ENCODE peak calls at places on chromosomes 1 and 21, in seven cellular contexts. O, G, J, Y, X, B and U are unnamed samples.

GRCh38 chr1:82225407-82226197 is 424.9 kb downstream of the ADGRL2 start:
- DNase-seq in B (peak; percentile 77), Y (no peak), O (no peak), X (no peak), G (peak; percentile 43), J (no peak), U (no peak)

GRCh38 chr21:33099131-33099530 is 29.2 kb downstream of the OLIG1 start:
- DNase-seq in J (no peak), Y (no peak), B (no peak), O (no peak), G (no peak), X (no peak), U (no peak)

GRCh38 chr1:36752891-36753361 is 270.2 kb upstream of the CSF3R start:
- DNase-seq in X (no peak), J (no peak), B (no peak), Y (peak; percentile 12), G (no peak), O (no peak), U (no peak)

GRCh38 chr1:41799723-41800122 is 119.0 kb downstream of the HIVEP3 start:
- DNase-seq in Y (no peak), G (no peak), X (no peak), B (no peak), J (no peak), O (no peak), U (no peak)

GRCh38 chr21:9741343-9741742 is 780.0 kb upstream of the TPTE start:
- DNase-seq in O (no peak), X (no peak), Y (no peak), B (no peak), J (no peak), G (no peak), U (no peak)

GRCh38 chr1:67957026-67957425 is 93.4 kb downstream of the DIRAS3 start:
- DNase-seq in B (peak; percentile 68), O (no peak), J (no peak), X (no peak), G (no peak), Y (no peak), U (no peak)

GRCh38 chr1:203200916-203201315 is 14.4 kb upstream of the CHI3L1 start:
- DNase-seq in Y (no peak), J (no peak), G (no peak), O (no peak), X (no peak), B (no peak), U (no peak)

GRCh38 chr21:35048183-35048601 is 910 bp downstream of the RUNX1 start:
- DNase-seq in Y (no peak), G (peak; percentile 61), J (peak; percentile 82), B (peak; percentile 58), O (no peak), X (no peak), U (no peak)

GRCh38 chr21:33985117-33986050 is 69.8 kb upstream of the ATP5PO start:
- DNase-seq in O (no peak), X (no peak), J (no peak), G (no peak), B (no peak), Y (no peak), U (no peak)

GRCh38 chr1:241423541-241424479 is 66.8 kb upstream of the RGS7 start:
- DNase-seq in J (no peak), G (no peak), X (no peak), B (peak; percentile 56), O (no peak), Y (no peak), U (peak; percentile 83)

GRCh38 chr1:44807364-44808062 is 362 bp upstream of the DYNLT4 start:
- DNase-seq in G (peak; percentile 100), Y (peak; percentile 98), X (peak; percentile 98), O (peak; percentile 90), J (peak; percentile 99), B (peak; percentile 99), U (peak; percentile 86)

GRCh38 chr1:20184481-20184900 is 1.4 kb upstream of the UBXN10 start:
- DNase-seq in B (no peak), O (no peak), G (no peak), X (no peak), J (no peak), Y (peak; percentile 49), U (no peak)

GRCh38 chr1:20183876-20184275 is 2.0 kb upstream of the UBXN10 start:
- DNase-seq in X (no peak), Y (peak; percentile 35), B (no peak), O (no peak), G (no peak), J (no peak), U (no peak)

GRCh38 chr1:20185834-20186782 is at the start of the genes PLA2G2C and UBXN10:
- DNase-seq in Y (peak; percentile 13), B (peak; percentile 4), G (peak; percentile 61), J (no peak), X (peak; percentile 87), O (peak; percentile 14), U (peak; percentile 91)

GRCh38 chr1:20187103-20187812 is 940 bp upstream of the PLA2G2C start:
- DNase-seq in O (no peak), Y (no peak), B (no peak), J (no peak), X (peak; percentile 83), G (no peak), U (no peak)

DNA sequence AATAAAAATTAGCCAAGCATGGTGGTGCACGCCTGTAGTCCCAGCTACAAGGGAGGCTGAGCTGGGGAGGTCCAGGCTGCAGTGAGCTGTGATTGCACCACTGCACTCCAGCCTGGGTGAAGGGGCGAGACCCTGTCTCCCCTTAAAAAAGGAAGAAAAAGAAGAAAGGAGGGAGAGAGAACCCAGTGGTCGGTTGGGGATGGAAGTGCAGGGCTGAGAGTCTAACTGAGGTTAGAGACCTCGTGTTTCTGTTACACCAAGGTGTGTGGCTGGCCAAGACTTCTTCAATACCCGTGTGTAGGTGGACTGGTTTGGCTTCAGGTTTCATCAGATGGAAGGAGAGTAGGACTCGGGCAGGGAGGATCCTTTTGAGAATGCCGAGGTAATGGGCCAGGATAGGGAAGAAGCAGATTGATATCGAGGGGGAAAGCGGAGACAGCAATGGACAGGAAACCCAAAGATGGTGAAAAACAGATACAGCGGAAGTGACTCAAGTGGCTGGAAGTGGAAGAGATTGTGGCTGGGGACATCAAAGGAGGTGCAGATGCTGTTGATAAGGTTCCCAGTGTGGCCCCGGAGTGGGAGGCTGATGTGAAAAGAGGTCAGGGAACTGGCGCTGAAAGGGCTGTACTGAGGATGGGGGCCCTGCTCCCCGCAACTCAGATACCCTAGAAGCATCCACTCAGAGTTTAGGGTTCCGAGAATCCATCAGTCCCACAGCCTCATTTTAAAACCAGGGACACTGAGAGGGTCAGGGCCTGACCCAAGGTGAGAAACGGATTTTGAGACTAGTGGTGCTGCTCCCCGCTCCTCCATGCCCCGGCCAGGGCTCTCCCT is 681 bp upstream of the UBXN10 start:
- DNase-seq in X (no peak), O (peak; percentile 50), Y (no peak), B (no peak), G (no peak), J (no peak), U (no peak)
- H3K4me3 ChIP-seq in X (peak overlapping the region; percentile 45), O (peak overlapping the region; percentile 66), Y (no peak overlapping the region), B (no peak overlapping the region), G (no peak overlapping the region), J (no peak overlapping the region), U (peak overlapping the region; percentile 61)

DNA sequence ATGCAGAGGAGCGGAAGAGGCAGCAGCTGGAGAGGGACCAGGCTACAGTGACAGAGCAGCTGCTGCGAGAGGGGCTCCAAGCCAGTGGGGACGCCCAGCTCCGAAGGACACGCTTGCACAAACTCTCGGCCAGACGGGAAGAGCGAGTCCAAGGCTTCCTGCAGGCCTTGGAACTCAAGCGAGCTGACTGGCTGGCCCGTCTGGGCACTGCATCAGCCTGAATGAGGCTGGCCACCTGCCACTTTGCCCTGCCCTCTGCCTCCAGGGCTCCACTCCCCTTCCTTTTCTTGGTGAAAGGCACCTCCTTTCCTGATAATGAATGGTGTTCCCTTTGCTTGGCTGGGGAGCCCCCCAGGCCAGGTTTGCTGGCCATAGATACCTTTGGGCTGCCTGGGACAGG is 3.3 kb upstream of the HMGN2 start:
- DNase-seq in Y (no peak), X (peak; percentile 74), J (no peak), B (no peak), G (no peak), O (no peak), U (no peak)
- H3K36me3 ChIP-seq in Y (peaks cover 12% of the 10 kb centered on the region), X (peaks cover 12% of the 10 kb centered on the region), J (peaks cover 70% of the 10 kb centered on the region), B (peaks cover 61% of the 10 kb centered on the region), G (no peaks in the 10 kb centered on the region), O (peaks cover 33% of the 10 kb centered on the region), U (peaks cover 25% of the 10 kb centered on the region)

GRCh38 chr1:174118726-174119125 is 40.6 kb upstream of the RABGAP1L start:
- DNase-seq in B (no peak), J (no peak), X (no peak), Y (no peak), G (no peak), O (no peak), U (no peak)
- H3K27me3 ChIP-seq in B (no peaks in the 10 kb centered on the region), J (no peaks in the 10 kb centered on the region), X (no peaks in the 10 kb centered on the region), Y (no peaks in the 10 kb centered on the region), G (no peaks in the 10 kb centered on the region), O (no peaks in the 10 kb centered on the region), U (no peaks in the 10 kb centered on the region)

GRCh38 chr1:242522304-242522945 is 2.1 kb downstream of the PLD5 start:
- DNase-seq in O (no peak), B (no peak), Y (no peak), J (no peak), X (no peak), G (no peak), U (no peak)

GRCh38 chr1:242525360-242525722 is 844 bp upstream of the PLD5 start:
- DNase-seq in B (no peak), Y (no peak), O (no peak), J (no peak), G (no peak), X (no peak), U (peak; percentile 25)

GRCh38 chr1:242523968-242524570 is 428 bp downstream of the PLD5 start:
- DNase-seq in B (peak; percentile 40), G (peak; percentile 51), O (no peak), Y (no peak), J (peak; percentile 47), X (no peak), U (peak; percentile 94)

GRCh38 chr1:242524571-242525359 is at the start of gene PLD5:
- DNase-seq in B (no peak), G (peak; percentile 43), J (no peak), Y (no peak), O (no peak), X (no peak), U (peak; percentile 83)

GRCh38 chr1:242523282-242523967 is 1.1 kb downstream of the PLD5 start:
- DNase-seq in B (no peak), J (no peak), G (no peak), Y (no peak), X (no peak), O (no peak), U (peak; percentile 72)
- H3K4me3 ChIP-seq in B (peak overlapping the region; percentile 69), J (no peak overlapping the region), G (peak overlapping the region; percentile 74), Y (no peak overlapping the region), X (peak overlapping the region; percentile 11), O (no peak overlapping the region), U (peak overlapping the region; percentile 76)

GRCh38 chr1:12402159-12402673 is 172.4 kb downstream of the VPS13D start:
- DNase-seq in B (no peak), J (no peak), O (no peak), G (no peak), X (no peak), Y (peak; percentile 91), U (no peak)
- H3K36me3 ChIP-seq in B (peaks cover 37% of the 10 kb centered on the region), J (peaks cover 19% of the 10 kb centered on the region), O (peaks cover 44% of the 10 kb centered on the region), G (peaks cover 3% of the 10 kb centered on the region), X (no peaks in the 10 kb centered on the region), Y (peaks cover 5% of the 10 kb centered on the region), U (no peaks in the 10 kb centered on the region)

DNA sequence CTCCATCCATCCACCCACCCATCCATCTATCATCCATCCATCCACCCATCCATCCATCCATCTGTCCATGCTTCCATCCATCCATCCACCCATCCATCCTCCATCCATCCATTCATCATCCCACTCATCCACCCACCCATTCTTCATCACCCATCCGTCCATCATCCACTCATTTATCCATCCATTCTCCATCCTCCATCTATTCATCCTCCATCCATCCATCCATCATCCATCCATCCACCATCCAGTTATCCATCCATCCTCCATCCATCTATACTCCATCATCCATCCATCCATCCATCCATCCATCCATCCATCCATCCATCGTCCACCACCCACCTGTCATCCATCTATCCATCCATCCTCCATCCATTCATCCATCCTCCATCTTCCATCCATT is 32.1 kb upstream of the ACTRT2 start:
- DNase-seq in O (no peak), X (no peak), B (no peak), G (no peak), J (no peak), Y (no peak), U (no peak)
- H3K27me3 ChIP-seq in O (no peaks in the 10 kb centered on the region), X (no peaks in the 10 kb centered on the region), B (peaks cover 7% of the 10 kb centered on the region), G (no peaks in the 10 kb centered on the region), J (no peaks in the 10 kb centered on the region), Y (peaks cover 5% of the 10 kb centered on the region), U (no peaks in the 10 kb centered on the region)